ENCODE peak calls at places on chromosome 2, in six cellular contexts. E is IMR-90, S is fibroblast of mammary gland, L is AG09309, Z is body of pancreas, R is A673. X is an unnamed sample.

GRCh38 chr2:173821451-173821850 is 143.7 kb downstream of the SP3 start:
- DNase-seq in E (no peak), S (no peak), R (no peak), L (no peak), Z (no peak), X (no peak)

GRCh38 chr2:45707034-45707433 is 55.6 kb downstream of the PRKCE start:
- DNase-seq in Z (no peak), S (peak; percentile 16), E (no peak), L (no peak), R (no peak), X (no peak)

GRCh38 chr2:26988165-26988879 is 17.9 kb downstream of the MAPRE3 start:
- DNase-seq in L (no peak), R (no peak), E (peak; percentile 86), S (peak; percentile 93), Z (no peak), X (no peak)

GRCh38 chr2:86296947-86297346 is 40.5 kb downstream of the REEP1 start:
- DNase-seq in L (no peak), S (no peak), E (no peak), Z (no peak), R (no peak), X (no peak)

GRCh38 chr2:16664052-16664731 is 1.4 kb downstream of the CYRIA start:
- DNase-seq in S (peak; percentile 84), L (no peak), Z (peak; percentile 84), E (peak; percentile 92), R (peak; percentile 88), X (peak; percentile 72)

GRCh38 chr2:240596080-240596460 is 9.5 kb downstream of the CAPN10 start:
- DNase-seq in L (no peak), E (no peak), Z (no peak), S (no peak), R (no peak), X (no peak)

GRCh38 chr2:127064642-127065250 is 42.2 kb downstream of the BIN1 start:
- DNase-seq in Z (peak; percentile 81), E (peak; percentile 97), S (peak; percentile 97), L (peak; percentile 86), R (peak; percentile 78), X (peak; percentile 96)

GRCh38 chr2:112727276-112728028 is 6.6 kb downstream of the NT5DC4 start:
- DNase-seq in S (no peak), E (no peak), L (no peak), R (no peak), Z (no peak), X (no peak)

GRCh38 chr2:76564734-76565133 is 854.0 kb upstream of the GCFC2 start:
- DNase-seq in E (no peak), R (no peak), Z (no peak), L (no peak), S (no peak), X (no peak)

GRCh38 chr2:160994141-160995002 is 165.9 kb upstream of the TANK start:
- DNase-seq in R (peak; percentile 89), Z (peak; percentile 88), E (peak; percentile 90), S (peak; percentile 97), L (peak; percentile 93), X (peak; percentile 70)

GRCh38 chr2:74065456-74065855 is 80.7 kb downstream of the TET3 start:
- DNase-seq in E (no peak), Z (no peak), S (no peak), L (no peak), R (no peak), X (no peak)

GRCh38 chr2:128468186-128468585 is 149.5 kb upstream of the HS6ST1 start:
- DNase-seq in S (no peak), L (no peak), E (no peak), R (no peak), Z (no peak), X (no peak)

GRCh38 chr2:38178556-38179419 is 102.8 kb upstream of the CYP1B1 start:
- DNase-seq in R (peak; percentile 37), S (peak; percentile 96), Z (peak; percentile 69), L (no peak), E (peak; percentile 68), X (no peak)

GRCh38 chr2:205934443-205934842 is 151.5 kb downstream of the INO80D start:
- DNase-seq in Z (no peak), S (peak; percentile 12), L (no peak), E (no peak), R (no peak), X (no peak)

GRCh38 chr2:212726403-212726802 is 187.8 kb upstream of the ERBB4 start:
- DNase-seq in E (no peak), L (no peak), R (no peak), Z (no peak), S (no peak), X (no peak)

DNA sequence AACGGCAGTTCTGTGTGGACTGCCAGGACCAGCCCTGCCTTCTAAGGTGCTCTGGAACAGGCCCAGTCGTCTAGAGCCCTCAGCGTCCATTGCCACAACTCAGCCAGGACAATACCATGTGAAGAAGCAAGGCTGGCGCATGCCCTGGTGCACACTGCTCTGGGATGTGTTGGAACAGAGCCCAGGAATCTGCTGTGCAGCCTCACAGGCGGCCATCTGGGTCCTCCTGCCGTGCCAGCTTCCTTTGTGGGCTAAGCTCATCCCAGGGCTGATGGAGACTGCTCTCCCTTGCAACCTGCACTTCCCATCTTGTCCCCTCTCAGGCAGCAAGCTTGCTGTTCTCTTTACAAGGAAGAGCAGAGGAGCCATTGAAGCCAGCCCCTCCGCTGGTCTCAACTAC is 246.4 kb upstream of the PXDN start:
- DNase-seq in E (no peak), R (peak; percentile 86), L (no peak), S (no peak), Z (peak; percentile 84), X (no peak)
- H3K4me3 ChIP-seq in E (no peak overlapping the region), R (no peak overlapping the region), L (no peak overlapping the region), S (no peak overlapping the region), Z (no peak overlapping the region), X (no peak overlapping the region)

GRCh38 chr2:219245148-219245898 is at the start of the genes GLB1L and STK16:
- DNase-seq in Z (peak; percentile 95), R (peak; percentile 88), S (peak; percentile 90), L (peak; percentile 68), E (peak; percentile 92), X (peak; percentile 88)

GRCh38 chr2:219243291-219243761 is 1.9 kb downstream of the GLB1L start:
- DNase-seq in L (no peak), S (peak; percentile 35), Z (peak; percentile 35), E (no peak), R (no peak), X (no peak)

GRCh38 chr2:219245899-219246230 is 586 bp downstream of the STK16 start:
- DNase-seq in S (no peak), L (no peak), E (no peak), Z (no peak), R (no peak), X (no peak)

GRCh38 chr2:219246559-219246958 is 1.3 kb downstream of the STK16 start:
- DNase-seq in E (no peak), S (no peak), L (no peak), Z (no peak), R (no peak), X (no peak)

DNA sequence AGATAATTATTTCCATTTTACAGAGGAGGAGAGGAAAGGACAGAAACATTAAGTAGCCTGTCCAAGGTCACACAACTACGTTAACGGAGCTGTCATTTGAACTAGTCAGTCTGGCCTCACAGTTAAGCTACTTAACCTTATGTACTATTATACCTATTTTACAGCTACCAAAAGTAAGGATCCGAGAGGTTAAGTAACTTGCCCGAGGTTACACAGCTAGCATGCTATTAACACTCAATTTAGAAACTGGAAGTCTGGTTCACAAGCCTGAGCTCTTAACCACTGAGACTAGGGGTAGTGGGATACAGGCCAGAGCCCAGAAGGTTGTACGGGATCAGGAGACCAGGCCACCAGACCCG is 476 bp downstream of the GLB1L start:
- DNase-seq in Z (no peak), S (no peak), E (no peak), R (no peak), L (no peak), X (no peak)
- H3K4me3 ChIP-seq in Z (peak overlapping the region; percentile 78), S (peak overlapping the region; percentile 91), E (peak overlapping the region; percentile 89), R (peak overlapping the region; percentile 85), L (peak overlapping the region; percentile 60), X (peak overlapping the region; percentile 94)

GRCh38 chr2:175600024-175600831 is 401.8 kb downstream of the LNPK start:
- DNase-seq in Z (peak; percentile 12), R (peak; percentile 87), E (no peak), L (peak; percentile 85), S (peak; percentile 71), X (peak; percentile 89)

GRCh38 chr2:175605599-175605988 is 396.5 kb downstream of the LNPK start:
- DNase-seq in R (no peak), E (no peak), Z (no peak), S (no peak), L (no peak), X (no peak)

GRCh38 chr2:175601969-175602368 is 400.1 kb downstream of the LNPK start:
- DNase-seq in S (no peak), R (no peak), Z (no peak), L (no peak), E (no peak), X (no peak)

DNA sequence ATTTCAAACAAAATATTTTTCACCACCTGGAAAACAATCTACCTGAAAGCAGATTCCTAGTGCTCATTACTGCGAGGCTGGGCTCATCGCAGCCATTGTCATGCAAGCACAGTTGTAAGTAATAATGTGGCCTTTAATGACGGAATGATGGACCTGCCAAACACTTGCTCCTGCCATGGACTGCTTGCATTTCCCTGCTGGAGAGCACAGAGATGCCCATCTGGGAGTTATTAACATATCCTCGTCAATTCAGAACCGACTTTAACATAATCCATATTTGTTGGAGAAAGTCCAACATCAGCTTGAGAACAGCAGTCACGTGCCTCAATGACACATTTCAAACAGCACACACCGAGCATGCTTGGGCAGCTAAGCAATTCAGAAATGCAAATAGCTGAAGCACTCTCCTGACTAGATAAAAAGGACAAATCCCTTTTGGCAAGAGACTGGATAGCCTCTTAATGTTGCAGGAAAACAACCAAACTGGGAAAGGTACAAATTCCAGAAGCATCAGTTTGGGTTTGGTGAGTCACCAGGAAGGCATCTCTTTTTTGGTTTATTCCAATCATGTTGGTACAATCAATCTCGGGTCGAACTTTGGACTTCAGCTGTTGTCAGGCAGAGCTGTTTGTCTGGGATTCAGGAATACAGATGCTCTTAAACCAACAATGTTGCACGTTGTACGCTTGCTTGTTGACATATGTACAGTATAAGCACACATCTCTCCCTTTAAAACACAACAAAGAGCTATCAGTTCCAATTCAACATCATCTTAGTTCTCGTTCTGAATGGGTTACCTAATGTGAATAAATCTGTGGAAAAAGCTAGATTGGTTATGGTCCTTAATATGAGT is 395.9 kb downstream of the LNPK start:
- DNase-seq in E (no peak), L (peak; percentile 62), Z (no peak), S (peak; percentile 84), R (peak; percentile 30), X (no peak)
- H3K4me3 ChIP-seq in E (no peak overlapping the region), L (no peak overlapping the region), Z (no peak overlapping the region), S (no peak overlapping the region), R (no peak overlapping the region), X (no peak overlapping the region)

DNA sequence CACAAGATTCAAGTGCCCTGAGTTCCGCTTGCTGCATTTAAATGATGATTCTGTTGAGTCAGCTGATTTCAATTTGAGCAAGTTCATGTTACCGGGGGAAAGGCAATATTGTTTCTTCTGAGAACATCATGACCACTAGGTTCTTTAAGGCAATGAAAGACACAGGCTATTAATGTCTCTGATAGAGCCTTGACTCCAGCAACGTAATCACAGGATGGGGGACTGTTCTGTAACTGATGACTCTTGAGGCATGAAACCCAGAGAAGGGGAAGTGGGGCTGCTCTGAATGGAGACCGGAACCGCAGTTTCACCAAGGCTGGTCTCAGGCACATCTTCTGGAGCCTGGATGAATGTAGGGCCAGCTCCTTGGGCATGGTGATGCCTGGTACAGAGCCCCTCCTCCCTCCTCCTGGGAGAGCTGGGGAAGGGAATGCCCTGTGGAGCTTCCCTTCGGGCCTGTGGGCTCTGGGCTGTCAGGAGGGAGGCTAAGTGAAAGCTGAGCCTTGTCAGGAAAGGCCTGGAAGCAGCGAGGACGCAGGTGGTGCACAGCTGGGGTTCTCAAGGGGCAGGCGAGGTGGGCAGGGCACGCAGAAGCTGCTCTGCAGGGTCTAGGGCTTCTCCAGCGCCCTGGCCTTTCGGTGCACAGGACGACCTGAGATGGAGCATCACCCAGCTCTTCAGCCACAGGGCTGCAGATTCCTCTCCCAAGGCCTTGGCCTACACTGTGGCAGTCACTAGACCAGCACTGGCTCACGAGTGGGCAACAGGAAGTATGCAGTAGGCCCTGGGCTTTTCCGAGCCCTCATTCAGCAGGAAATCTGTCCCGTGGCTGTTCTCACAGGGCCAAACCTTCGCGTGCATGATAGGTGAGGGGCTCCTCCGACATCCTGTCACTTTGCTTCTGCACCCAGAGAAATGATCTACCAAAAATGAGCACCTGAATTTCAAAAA is 36.6 kb upstream of the PRLH start:
- DNase-seq in R (no peak), Z (peak; percentile 20), S (no peak), L (no peak), E (no peak), X (no peak)
- H3K4me3 ChIP-seq in R (no peak overlapping the region), Z (no peak overlapping the region), S (no peak overlapping the region), L (no peak overlapping the region), E (no peak overlapping the region), X (no peak overlapping the region)

X was measured in SJCRH30.